ENCODE peak calls at places on chromosomes 6 and 20, in nine cellular contexts. One of them, this sample, is unnamed.

GRCh38 chr6:37483917-37484785 is 15.5 kb downstream of the CCDC167 start:
- DNase-seq in cardiac muscle cell: peak; percentile 53
- DNase-seq in PC-3: peak; percentile 56
- DNase-seq in GM13976: peak; percentile 90
- DNase-seq in Calu3: peak; percentile 73
- DNase-seq in GM12864: no peak
- DNase-seq in A673: peak; percentile 62
- DNase-seq in K562: peak; percentile 73
- DNase-seq in brain microvascular endothelial cell: peak; percentile 19
- DNase-seq in this sample: peak; percentile 88

GRCh38 chr6:156645106-156645505 is 132.1 kb upstream of the ARID1B start:
- DNase-seq in GM13976: no peak
- DNase-seq in A673: no peak
- DNase-seq in Calu3: no peak
- DNase-seq in K562: no peak
- DNase-seq in brain microvascular endothelial cell: no peak
- DNase-seq in PC-3: no peak
- DNase-seq in cardiac muscle cell: peak; percentile 41
- DNase-seq in GM12864: no peak
- DNase-seq in this sample: no peak

GRCh38 chr6:96836579-96837137 is 619 bp downstream of the GPR63 start:
- DNase-seq in cardiac muscle cell: peak; percentile 25
- DNase-seq in A673: peak; percentile 31
- DNase-seq in Calu3: no peak
- DNase-seq in K562: peak; percentile 47
- DNase-seq in brain microvascular endothelial cell: peak; percentile 14
- DNase-seq in GM12864: no peak
- DNase-seq in GM13976: no peak
- DNase-seq in PC-3: no peak
- DNase-seq in this sample: no peak

GRCh38 chr6:161444966-161445799 is 171.3 kb upstream of the AGPAT4 start:
- DNase-seq in cardiac muscle cell: no peak
- DNase-seq in GM12864: no peak
- DNase-seq in A673: no peak
- DNase-seq in Calu3: no peak
- DNase-seq in PC-3: no peak
- DNase-seq in GM13976: no peak
- DNase-seq in K562: no peak
- DNase-seq in brain microvascular endothelial cell: no peak
- DNase-seq in this sample: no peak

GRCh38 chr6:12158686-12159415 is 131.3 kb upstream of the EDN1 start:
- DNase-seq in Calu3: no peak
- DNase-seq in PC-3: no peak
- DNase-seq in GM12864: no peak
- DNase-seq in brain microvascular endothelial cell: no peak
- DNase-seq in cardiac muscle cell: no peak
- DNase-seq in A673: no peak
- DNase-seq in GM13976: no peak
- DNase-seq in K562: no peak
- DNase-seq in this sample: no peak

GRCh38 chr6:168711666-168712300 is 270.8 kb downstream of the SMOC2 start:
- DNase-seq in brain microvascular endothelial cell: no peak
- DNase-seq in cardiac muscle cell: no peak
- DNase-seq in GM13976: no peak
- DNase-seq in K562: no peak
- DNase-seq in A673: no peak
- DNase-seq in GM12864: no peak
- DNase-seq in PC-3: no peak
- DNase-seq in Calu3: no peak
- DNase-seq in this sample: no peak

GRCh38 chr6:131946404-131946991 is 4.7 kb downstream of the CCN2 start:
- DNase-seq in GM13976: no peak
- DNase-seq in A673: no peak
- DNase-seq in K562: no peak
- DNase-seq in Calu3: peak; percentile 28
- DNase-seq in brain microvascular endothelial cell: peak; percentile 71
- DNase-seq in PC-3: no peak
- DNase-seq in cardiac muscle cell: peak; percentile 65
- DNase-seq in GM12864: no peak
- DNase-seq in this sample: no peak

GRCh38 chr6:23529902-23530301 is 596.1 kb upstream of the NRSN1 start:
- DNase-seq in Calu3: no peak
- DNase-seq in PC-3: no peak
- DNase-seq in K562: no peak
- DNase-seq in GM13976: no peak
- DNase-seq in cardiac muscle cell: no peak
- DNase-seq in brain microvascular endothelial cell: no peak
- DNase-seq in GM12864: no peak
- DNase-seq in A673: no peak
- DNase-seq in this sample: no peak

GRCh38 chr6:27228963-27229477 is 18.5 kb upstream of the PRSS16 start:
- DNase-seq in GM13976: no peak
- DNase-seq in cardiac muscle cell: no peak
- DNase-seq in PC-3: no peak
- DNase-seq in brain microvascular endothelial cell: no peak
- DNase-seq in K562: no peak
- DNase-seq in Calu3: no peak
- DNase-seq in A673: no peak
- DNase-seq in GM12864: no peak
- DNase-seq in this sample: no peak

GRCh38 chr6:2375443-2375842 is 130.0 kb upstream of the GMDS start:
- DNase-seq in PC-3: no peak
- DNase-seq in GM13976: no peak
- DNase-seq in cardiac muscle cell: no peak
- DNase-seq in GM12864: no peak
- DNase-seq in brain microvascular endothelial cell: no peak
- DNase-seq in A673: no peak
- DNase-seq in Calu3: no peak
- DNase-seq in K562: no peak
- DNase-seq in this sample: no peak

GRCh38 chr6:132952468-132952867 is 138.1 kb downstream of the RPS12 start:
- DNase-seq in K562: no peak
- DNase-seq in Calu3: no peak
- DNase-seq in brain microvascular endothelial cell: no peak
- DNase-seq in PC-3: peak; percentile 57
- DNase-seq in GM12864: no peak
- DNase-seq in cardiac muscle cell: no peak
- DNase-seq in A673: no peak
- DNase-seq in GM13976: no peak
- DNase-seq in this sample: no peak

GRCh38 chr6:104118274-104118673 is 741.4 kb downstream of the HACE1 start:
- DNase-seq in K562: no peak
- DNase-seq in GM12864: no peak
- DNase-seq in brain microvascular endothelial cell: peak; percentile 92
- DNase-seq in PC-3: peak; percentile 77
- DNase-seq in GM13976: no peak
- DNase-seq in A673: peak; percentile 3
- DNase-seq in cardiac muscle cell: peak; percentile 2
- DNase-seq in Calu3: no peak
- DNase-seq in this sample: no peak

DNA sequence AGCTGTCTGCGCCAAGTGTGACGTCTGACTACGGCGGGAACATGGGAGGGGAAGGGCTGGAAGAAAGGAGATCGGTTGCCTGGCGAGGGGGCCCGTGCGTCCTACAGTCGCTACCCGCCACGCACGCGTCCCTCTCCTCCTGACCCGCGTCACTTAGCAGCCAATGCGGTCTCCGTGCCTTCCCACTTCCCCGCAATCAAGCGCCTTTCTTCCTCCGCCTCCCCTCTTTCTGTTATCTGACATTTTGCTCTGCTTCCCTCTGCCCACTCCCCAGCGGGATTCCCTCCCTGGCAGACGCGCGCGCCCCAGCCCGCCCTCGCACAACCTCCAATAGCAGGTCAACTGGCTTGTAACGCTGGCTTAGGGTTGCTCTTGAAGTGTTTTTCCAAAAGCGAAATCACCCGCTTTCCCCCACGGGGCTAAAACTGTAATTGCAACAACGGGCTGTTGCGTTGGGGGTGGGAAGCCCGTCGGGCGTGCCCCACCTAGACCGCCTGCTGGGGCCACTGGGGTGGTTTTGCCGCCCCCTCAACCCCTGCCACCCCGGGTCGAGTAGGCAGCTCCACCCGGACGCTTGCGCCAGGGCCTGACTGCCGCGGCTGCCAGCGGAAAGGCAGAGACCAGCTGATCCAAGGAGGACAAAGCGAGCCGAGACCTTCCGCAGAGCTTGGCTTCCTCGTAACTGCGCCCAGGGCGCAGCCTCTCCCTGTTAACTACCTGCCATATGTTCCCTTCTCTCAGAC is 6.2 kb upstream of the SOX4 start:
- DNase-seq in GM13976: peak; percentile 34
- DNase-seq in brain microvascular endothelial cell: peak; percentile 49
- DNase-seq in cardiac muscle cell: peak; percentile 83
- DNase-seq in A673: peak; percentile 70
- DNase-seq in Calu3: peak; percentile 79
- DNase-seq in PC-3: peak; percentile 69
- DNase-seq in K562: no peak
- DNase-seq in GM12864: no peak
- DNase-seq in this sample: peak; percentile 40
- TF ChIP-seq CTCF in GM13976: no peak
- TF ChIP-seq CTCF in brain microvascular endothelial cell: peak; percentile 47
- TF ChIP-seq CTCF in cardiac muscle cell: peak; percentile 31
- TF ChIP-seq CTCF in A673: no peak
- TF ChIP-seq CTCF in Calu3: peak; percentile 69
- TF ChIP-seq CTCF in PC-3: no peak
- TF ChIP-seq CTCF in K562: no peak
- TF ChIP-seq CTCF in GM12864: peak; percentile 43
- TF ChIP-seq CTCF in this sample: no peak

GRCh38 chr20:14724465-14724864 is 387.1 kb upstream of the FLRT3 start:
- DNase-seq in brain microvascular endothelial cell: no peak
- DNase-seq in Calu3: no peak
- DNase-seq in cardiac muscle cell: no peak
- DNase-seq in GM12864: no peak
- DNase-seq in K562: no peak
- DNase-seq in GM13976: no peak
- DNase-seq in PC-3: no peak
- DNase-seq in A673: no peak
- DNase-seq in this sample: no peak
- TF ChIP-seq CTCF in brain microvascular endothelial cell: no peak
- TF ChIP-seq CTCF in Calu3: no peak
- TF ChIP-seq CTCF in cardiac muscle cell: no peak
- TF ChIP-seq CTCF in GM12864: no peak
- TF ChIP-seq CTCF in K562: no peak
- TF ChIP-seq CTCF in GM13976: no peak
- TF ChIP-seq CTCF in PC-3: no peak
- TF ChIP-seq CTCF in A673: no peak
- TF ChIP-seq CTCF in this sample: no peak

GRCh38 chr6:149429427-149430360 is 29.6 kb downstream of the SUMO4 start:
- DNase-seq in GM13976: no peak
- DNase-seq in PC-3: no peak
- DNase-seq in A673: peak; percentile 12
- DNase-seq in cardiac muscle cell: peak; percentile 34
- DNase-seq in Calu3: no peak
- DNase-seq in GM12864: no peak
- DNase-seq in K562: no peak
- DNase-seq in brain microvascular endothelial cell: no peak
- DNase-seq in this sample: no peak
- TF ChIP-seq CTCF in GM13976: no peak
- TF ChIP-seq CTCF in PC-3: no peak
- TF ChIP-seq CTCF in A673: peak; percentile 24
- TF ChIP-seq CTCF in cardiac muscle cell: no peak
- TF ChIP-seq CTCF in Calu3: no peak
- TF ChIP-seq CTCF in GM12864: no peak
- TF ChIP-seq CTCF in K562: no peak
- TF ChIP-seq CTCF in brain microvascular endothelial cell: no peak
- TF ChIP-seq CTCF in this sample: no peak

GRCh38 chr6:6678185-6678671 is 89.7 kb downstream of the LY86 start:
- DNase-seq in K562: peak; percentile 66
- DNase-seq in Calu3: peak; percentile 23
- DNase-seq in cardiac muscle cell: peak; percentile 38
- DNase-seq in GM12864: no peak
- DNase-seq in GM13976: no peak
- DNase-seq in A673: no peak
- DNase-seq in brain microvascular endothelial cell: peak; percentile 45
- DNase-seq in PC-3: peak; percentile 70
- DNase-seq in this sample: no peak

GRCh38 chr6:6678811-6679210 is 90.3 kb downstream of the LY86 start:
- DNase-seq in PC-3: no peak
- DNase-seq in A673: no peak
- DNase-seq in brain microvascular endothelial cell: no peak
- DNase-seq in cardiac muscle cell: no peak
- DNase-seq in Calu3: no peak
- DNase-seq in GM13976: no peak
- DNase-seq in GM12864: no peak
- DNase-seq in K562: no peak
- DNase-seq in this sample: no peak

GRCh38 chr6:6679633-6680032 is 91.1 kb downstream of the LY86 start:
- DNase-seq in PC-3: no peak
- DNase-seq in A673: no peak
- DNase-seq in GM12864: no peak
- DNase-seq in GM13976: no peak
- DNase-seq in brain microvascular endothelial cell: no peak
- DNase-seq in Calu3: no peak
- DNase-seq in cardiac muscle cell: no peak
- DNase-seq in K562: no peak
- DNase-seq in this sample: no peak

GRCh38 chr6:6676910-6677441 is 88.5 kb downstream of the LY86 start:
- DNase-seq in brain microvascular endothelial cell: peak; percentile 77
- DNase-seq in K562: peak; percentile 91
- DNase-seq in PC-3: peak; percentile 93
- DNase-seq in GM12864: peak; percentile 42
- DNase-seq in A673: peak; percentile 91
- DNase-seq in Calu3: peak; percentile 71
- DNase-seq in GM13976: peak; percentile 77
- DNase-seq in cardiac muscle cell: peak; percentile 82
- DNase-seq in this sample: peak; percentile 73

DNA sequence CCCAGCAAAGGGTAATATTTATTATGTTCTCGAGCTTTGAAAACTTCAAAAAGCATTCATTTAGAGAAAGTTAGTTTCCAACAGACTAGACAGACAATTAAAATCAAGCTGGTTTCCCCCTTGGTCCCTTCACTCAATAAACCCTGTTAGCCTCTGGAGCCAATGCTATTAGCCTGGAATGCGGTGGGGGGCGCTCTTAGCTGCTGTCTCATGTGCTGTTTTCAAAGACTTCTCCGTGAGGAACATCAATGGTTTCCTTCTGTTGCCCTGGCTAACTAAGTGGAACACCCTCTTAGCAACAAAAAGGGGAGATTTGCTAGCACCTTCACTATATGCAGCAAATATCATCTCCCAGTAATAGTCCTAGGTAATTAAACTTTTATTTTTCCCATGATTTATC is 86.4 kb downstream of the LY86 start:
- DNase-seq in A673: peak; percentile 36
- DNase-seq in GM13976: no peak
- DNase-seq in K562: peak; percentile 73
- DNase-seq in PC-3: peak; percentile 21
- DNase-seq in Calu3: no peak
- DNase-seq in brain microvascular endothelial cell: no peak
- DNase-seq in cardiac muscle cell: no peak
- DNase-seq in GM12864: no peak
- DNase-seq in this sample: no peak
- TF ChIP-seq CTCF in A673: peak; percentile 46
- TF ChIP-seq CTCF in GM13976: no peak
- TF ChIP-seq CTCF in K562: peak; percentile 73
- TF ChIP-seq CTCF in PC-3: peak; percentile 76
- TF ChIP-seq CTCF in Calu3: no peak
- TF ChIP-seq CTCF in brain microvascular endothelial cell: peak; percentile 53
- TF ChIP-seq CTCF in cardiac muscle cell: peak; percentile 41
- TF ChIP-seq CTCF in GM12864: no peak
- TF ChIP-seq CTCF in this sample: no peak

GRCh38 chr6:105509506-105510331 is 106.8 kb upstream of the PREP start:
- DNase-seq in Calu3: no peak
- DNase-seq in brain microvascular endothelial cell: peak; percentile 29
- DNase-seq in GM13976: no peak
- DNase-seq in PC-3: no peak
- DNase-seq in K562: peak; percentile 19
- DNase-seq in cardiac muscle cell: peak; percentile 9
- DNase-seq in A673: peak; percentile 10
- DNase-seq in GM12864: no peak
- DNase-seq in this sample: no peak
- TF ChIP-seq CTCF in Calu3: no peak
- TF ChIP-seq CTCF in brain microvascular endothelial cell: peak; percentile 63
- TF ChIP-seq CTCF in GM13976: no peak
- TF ChIP-seq CTCF in PC-3: peak; percentile 19
- TF ChIP-seq CTCF in K562: peak; percentile 70
- TF ChIP-seq CTCF in cardiac muscle cell: peak; percentile 28
- TF ChIP-seq CTCF in A673: peak; percentile 49
- TF ChIP-seq CTCF in GM12864: no peak
- TF ChIP-seq CTCF in this sample: no peak

This sample was measured in GM10248.